ENCODE peak calls at places on chromosomes 4 and X, in four cellular contexts. V is heart right ventricle, N is GM10248, A is A549. F is an unnamed sample.
A peak's percentile ranks its signal among the peaks of the same experiment; 100 is the strongest.

GRCh38 chrX:130173190-130173895 is 1.6 kb downstream of the RAB33A start:
- DNase-seq in V (peak; percentile 18), A (no peak), N (peak; percentile 57), F (peak; percentile 22)

GRCh38 chr4:159829184-159829583 is 726.3 kb downstream of the RAPGEF2 start:
- DNase-seq in A (no peak), N (no peak), V (no peak), F (no peak)

GRCh38 chr4:182478475-182478874 is 235.3 kb downstream of the TENM3 start:
- DNase-seq in N (peak; percentile 23), V (no peak), A (peak; percentile 20), F (no peak)

GRCh38 chr4:145736241-145736831 is 56.4 kb downstream of the C4orf51 start:
- DNase-seq in A (no peak), V (peak; percentile 33), N (no peak), F (no peak)

GRCh38 chr4:42655921-42656735 is 777 bp downstream of the ATP8A1 start:
- DNase-seq in V (peak; percentile 42), A (peak; percentile 3), N (peak; percentile 59), F (peak; percentile 44)

GRCh38 chr4:38865445-38865844 is 2.2 kb upstream of the FAM114A1 start:
- DNase-seq in N (no peak), V (no peak), A (no peak), F (no peak)

GRCh38 chrX:3221643-3222042 is 124.8 kb downstream of the MXRA5 start:
- DNase-seq in N (no peak), A (no peak), V (no peak), F (no peak)

GRCh38 chrX:41661366-41662095 is 27.2 kb upstream of the GPR34 start:
- DNase-seq in V (no peak), A (no peak), N (no peak), F (no peak)

GRCh38 chr4:157888281-157888680 is 284.5 kb downstream of the GASK1B start:
- DNase-seq in V (no peak), A (no peak), N (no peak), F (no peak)

GRCh38 chr4:22217480-22217879 is 268.9 kb upstream of the KCNIP4 start:
- DNase-seq in V (no peak), A (no peak), N (no peak), F (no peak)

GRCh38 chr4:43651991-43652390 is 759.5 kb downstream of the GRXCR1 start:
- DNase-seq in A (no peak), N (no peak), V (no peak), F (no peak)

GRCh38 chrX:152884171-152884570 is 13.7 kb upstream of the ZNF185 start:
- DNase-seq in N (no peak), V (no peak), A (no peak), F (no peak)

GRCh38 chr4:104983615-104984179 is 163.0 kb upstream of the TET2 start:
- DNase-seq in V (no peak), A (no peak), N (no peak), F (no peak)

GRCh38 chr4:94534401-94535312 is 82.9 kb downstream of the PDLIM5 start:
- DNase-seq in A (no peak), V (no peak), N (peak; percentile 28), F (no peak)

GRCh38 chr4:150248181-150248580 is 169.9 kb downstream of the DCLK2 start:
- DNase-seq in A (no peak), V (no peak), N (no peak), F (no peak)

GRCh38 chr4:4269326-4269725 is 20.6 kb downstream of the LYAR start:
- DNase-seq in A (no peak), N (no peak), V (no peak), F (peak; percentile 71)

GRCh38 chrX:11386001-11386523 is 92.8 kb downstream of the AMELX start:
- DNase-seq in A (no peak), N (no peak), V (no peak), F (no peak)

GRCh38 chr4:110268352-110268751 is 69.9 kb upstream of the ELOVL6 start:
- DNase-seq in N (no peak), V (no peak), A (no peak), F (no peak)

GRCh38 chr4:101398807-101399206 is 51.5 kb upstream of the PPP3CA start:
- DNase-seq in A (no peak), N (no peak), V (no peak), F (no peak)

GRCh38 chrX:10197597-10198210 is 40.9 kb downstream of the CLCN4 start:
- DNase-seq in A (no peak), N (no peak), V (no peak), F (no peak)

GRCh38 chr4:86593726-86594558 is at the start of gene PTPN13:
- DNase-seq in A (peak; percentile 86), V (peak; percentile 95), N (peak; percentile 93), F (peak; percentile 23)

GRCh38 chr4:72283357-72283756 is 251.6 kb downstream of the NPFFR2 start:
- DNase-seq in A (no peak), N (no peak), V (no peak), F (no peak)
- TF ChIP-seq CTCF in A (no peak), N (no peak), V (no peak), F (no peak)

DNA sequence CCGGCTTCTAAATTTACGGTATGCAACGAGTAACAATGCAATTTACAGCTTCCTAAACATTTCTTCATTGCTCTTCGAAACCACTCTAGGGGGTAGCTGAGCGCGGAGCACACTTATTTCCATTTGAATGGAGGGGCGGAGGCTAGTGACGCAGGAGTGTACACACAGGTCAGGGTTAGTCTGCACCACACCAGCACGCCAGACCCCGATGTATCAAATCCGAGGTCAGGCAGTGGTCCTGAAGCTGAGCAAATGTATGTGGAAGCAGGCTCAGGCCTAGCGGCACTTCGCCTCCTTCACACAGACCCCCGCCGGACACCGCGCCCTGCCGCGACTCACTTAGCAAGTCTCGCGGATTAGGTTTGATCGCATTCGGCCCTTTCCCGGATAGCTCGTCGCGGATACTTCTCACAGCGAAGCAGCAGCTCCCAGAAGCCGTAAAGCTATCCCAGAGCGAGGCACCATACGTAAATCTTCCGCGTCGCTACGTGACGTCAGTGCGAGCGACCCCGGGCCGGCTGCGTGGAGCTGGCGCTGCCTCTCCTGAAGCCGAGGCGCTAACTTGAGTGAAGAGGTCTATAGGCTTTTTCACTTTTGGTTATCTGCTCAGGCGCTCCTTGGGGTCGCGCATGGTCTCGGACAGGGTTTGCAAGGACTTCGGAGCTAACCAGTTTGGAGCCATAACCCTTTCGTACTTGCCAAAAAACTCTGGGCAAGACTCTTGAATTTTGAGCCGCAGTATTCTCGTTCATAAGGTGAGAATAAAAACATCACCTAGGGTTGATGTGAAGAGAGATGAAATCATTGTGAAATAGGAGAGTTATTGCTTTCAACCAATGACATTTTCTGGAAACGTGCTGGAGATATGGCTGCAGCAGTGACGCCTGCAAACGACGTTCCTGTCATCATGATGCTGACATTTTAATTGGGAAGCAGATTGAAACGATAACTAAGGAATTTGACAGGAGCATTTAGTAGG is at the start of gene AASDH:
- DNase-seq in A (peak; percentile 72), V (peak; percentile 93), N (peak; percentile 91), F (peak; percentile 97)
- TF ChIP-seq CTCF in A (no peak), V (no peak), N (no peak), F (no peak)

DNA sequence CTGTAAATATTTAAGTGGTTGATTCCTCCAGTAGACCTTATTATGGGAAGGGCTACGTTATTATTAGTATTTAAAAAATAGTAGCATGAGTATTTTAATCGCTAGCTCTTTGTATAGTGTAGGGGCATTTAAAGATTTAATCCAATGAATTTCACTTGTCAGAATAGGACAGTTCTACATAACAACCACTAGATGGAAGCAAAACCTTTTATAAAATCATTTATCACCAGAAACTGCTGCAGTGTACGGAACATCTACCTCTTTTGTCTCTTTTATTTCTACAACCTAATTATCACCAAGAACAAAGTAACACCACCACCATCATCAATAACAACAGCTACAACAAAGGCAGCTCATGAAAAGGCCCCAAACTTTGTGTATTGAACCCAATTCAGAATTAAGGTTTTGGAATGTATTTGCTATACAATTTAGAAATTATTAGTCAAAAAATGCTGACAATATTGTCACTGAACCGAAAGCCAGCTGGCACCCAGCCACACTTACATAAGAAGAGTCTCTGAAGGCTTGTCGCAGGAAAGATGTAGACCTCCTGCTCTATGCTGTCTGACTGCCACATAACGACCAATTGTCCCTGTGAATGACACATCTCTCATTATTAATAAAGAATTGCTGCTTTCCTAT is 260.9 kb upstream of the RPS6KA3 start:
- DNase-seq in A (peak; percentile 31), V (no peak), N (peak; percentile 15), F (no peak)
- TF ChIP-seq CTCF in A (peak; percentile 69), V (peak; percentile 70), N (peak; percentile 16), F (peak; percentile 41)

GRCh38 chrX:109879991-109880390 is 122.9 kb upstream of the TMEM164 start:
- DNase-seq in V (no peak), A (no peak), N (no peak), F (no peak)
- TF ChIP-seq CTCF in V (no peak), A (no peak), N (no peak), F (no peak)

GRCh38 chr4:129218355-129218754 is 122.4 kb downstream of the C4orf33 start:
- DNase-seq in N (no peak), V (no peak), A (no peak), F (no peak)
- TF ChIP-seq CTCF in N (no peak), V (peak; percentile 23), A (peak; percentile 30), F (no peak)

GRCh38 chrX:119684916-119685224 is 8.1 kb downstream of the SEPTIN6 start:
- DNase-seq in A (no peak), N (no peak), V (no peak), F (no peak)
- TF ChIP-seq CTCF in A (no peak), N (no peak), V (no peak), F (no peak)

DNA sequence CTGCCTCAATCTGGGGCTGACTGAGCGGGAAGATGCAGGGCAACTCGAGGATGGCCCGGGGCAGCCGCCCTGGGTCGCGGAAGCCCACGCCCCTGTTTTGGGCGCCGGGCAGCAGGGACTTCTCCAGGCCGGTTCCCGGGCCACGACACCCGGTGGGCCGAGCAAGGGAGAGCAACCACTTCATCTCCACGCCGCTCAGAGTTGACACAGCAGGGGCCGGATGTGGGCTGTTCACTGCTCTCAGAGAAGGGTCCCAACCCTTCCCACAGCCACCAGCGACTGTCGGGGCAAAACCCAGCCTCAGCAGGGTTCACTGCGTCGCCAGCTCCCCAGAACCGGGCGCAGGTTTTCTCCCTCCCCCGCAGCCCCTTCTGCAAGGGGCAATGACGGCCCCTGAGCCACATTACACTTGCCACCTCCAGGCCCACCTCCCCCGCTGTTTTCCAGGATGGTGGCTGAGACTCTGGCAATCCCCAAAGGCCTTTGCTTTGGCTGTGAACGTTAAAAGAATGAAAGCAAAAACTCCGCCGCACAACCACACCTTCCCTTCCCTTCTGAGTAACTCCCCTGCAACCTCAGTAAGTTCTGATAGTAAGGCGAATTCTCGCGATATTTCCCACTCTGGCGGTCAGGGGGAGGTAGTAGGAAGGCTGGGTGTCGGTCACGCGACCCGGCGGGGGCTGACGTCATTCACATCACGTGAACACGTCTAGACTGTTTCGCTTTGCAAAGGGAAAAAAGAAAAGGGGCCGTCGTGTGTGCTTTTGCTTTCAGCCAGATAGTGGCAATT is 718 bp upstream of the CAMK2D start:
- DNase-seq in N (peak; percentile 91), A (peak; percentile 78), V (peak; percentile 98), F (peak; percentile 98)
- TF ChIP-seq CTCF in N (no peak), A (no peak), V (no peak), F (no peak)

DNA sequence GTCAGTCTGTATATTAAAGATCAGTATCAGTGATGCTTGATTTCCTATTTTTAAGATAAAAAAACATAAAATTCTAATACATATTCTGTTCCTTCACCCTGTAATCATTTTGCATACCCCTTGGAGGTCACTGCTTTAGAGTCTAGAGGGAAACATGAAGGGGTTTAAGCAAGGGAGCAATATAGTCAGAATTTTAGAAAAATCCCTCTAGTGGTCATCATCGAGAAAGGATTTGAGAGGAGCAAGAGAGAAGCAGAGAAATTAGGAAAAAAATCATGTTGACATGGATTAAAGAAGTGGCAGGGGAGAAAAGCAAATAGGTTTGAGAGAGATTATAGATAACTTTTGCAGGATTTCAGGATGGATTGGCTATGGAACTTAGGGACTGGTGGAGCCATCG is 11.1 kb downstream of the APEX2 start:
- DNase-seq in V (no peak), A (no peak), N (no peak), F (no peak)
- TF ChIP-seq CTCF in V (no peak), A (peak; percentile 35), N (no peak), F (no peak)